ENCODE peak calls at places on chromosome 16, in four cellular contexts. M, R, T and N are unnamed samples.

GRCh38 chr16:24844101-24845030 is 1.4 kb upstream of the SLC5A11 start:
- DNase-seq in T (no peak), R (no peak), M (no peak), N (no peak)

GRCh38 chr16:88665148-88665547 is 2.3 kb upstream of the MVD start:
- DNase-seq in T (no peak), R (no peak), M (no peak), N (no peak)

GRCh38 chr16:83037102-83037501 is 410.3 kb downstream of the CDH13 start:
- DNase-seq in T (no peak), R (no peak), M (no peak), N (no peak)

GRCh38 chr16:56933828-56934598 is 2.1 kb downstream of the HERPUD1 start:
- DNase-seq in T (no peak), R (no peak), M (no peak), N (no peak)

GRCh38 chr16:67268136-67268579 is 11.2 kb upstream of the PLEKHG4 start:
- DNase-seq in M (peak; percentile 92), R (peak; percentile 70), T (peak; percentile 91), N (no peak)

GRCh38 chr16:12340151-12340733 is 363.7 kb downstream of the SNX29 start:
- DNase-seq in M (no peak), R (peak; percentile 35), T (no peak), N (no peak)

GRCh38 chr16:5309946-5310611 is 212.5 kb upstream of the EEF2KMT start:
- DNase-seq in T (no peak), R (no peak), M (no peak), N (no peak)

GRCh38 chr16:53745126-53745525 is 41.2 kb downstream of the FTO start:
- DNase-seq in M (no peak), R (no peak), T (peak; percentile 59), N (no peak)

GRCh38 chr16:88789593-88789992 is 4.6 kb upstream of the PIEZO1 start:
- DNase-seq in T (no peak), R (no peak), M (no peak), N (no peak)

GRCh38 chr16:51151951-51152663 is 1.0 kb upstream of the SALL1 start:
- DNase-seq in T (no peak), M (peak; percentile 78), R (peak; percentile 95), N (peak; percentile 82)

GRCh38 chr16:89922884-89923639 is at the start of gene TUBB3:
- DNase-seq in R (peak; percentile 87), M (peak; percentile 55), T (peak; percentile 81), N (peak; percentile 82)

GRCh38 chr16:59192551-59193199 is 458.6 kb upstream of the GOT2 start:
- DNase-seq in T (peak; percentile 36), M (no peak), R (peak; percentile 58), N (peak; percentile 63)

GRCh38 chr16:27195941-27196595 is 7.3 kb upstream of the KDM8 start:
- DNase-seq in R (no peak), T (no peak), M (no peak), N (no peak)

GRCh38 chr16:17773698-17774101 is 302.9 kb upstream of the XYLT1 start:
- DNase-seq in R (no peak), T (peak; percentile 27), M (peak; percentile 1), N (no peak)

GRCh38 chr16:16003719-16004313 is 54.4 kb downstream of the ABCC1 start:
- DNase-seq in M (no peak), R (no peak), T (no peak), N (no peak)

GRCh38 chr16:73389075-73389474 is 341.1 kb upstream of the ZFHX3 start:
- DNase-seq in M (no peak), R (no peak), T (no peak), N (no peak)

GRCh38 chr16:47826070-47826469 is 329.7 kb downstream of the ABCC12 start:
- DNase-seq in M (no peak), T (no peak), R (no peak), N (no peak)

GRCh38 chr16:50884066-50884860 is 142.4 kb downstream of the CYLD start:
- DNase-seq in T (no peak), M (no peak), R (no peak), N (peak; percentile 33)

GRCh38 chr16:55488306-55488705 is 9.3 kb downstream of the MMP2 start:
- DNase-seq in T (no peak), M (no peak), R (no peak), N (no peak)

GRCh38 chr16:10682604-10683003 is 12.1 kb downstream of the TEKT5 start:
- DNase-seq in R (no peak), M (no peak), T (no peak), N (no peak)

GRCh38 chr16:76265434-76266045 is 11.7 kb upstream of the CNTNAP4 start:
- DNase-seq in M (no peak), R (no peak), T (peak; percentile 51), N (peak; percentile 64)

GRCh38 chr16:66389256-66390175 is 23.0 kb downstream of the CDH5 start:
- DNase-seq in T (no peak), M (no peak), R (no peak), N (no peak)

GRCh38 chr16:89131783-89132182 is 38.1 kb downstream of the ACSF3 start:
- DNase-seq in T (no peak), R (no peak), M (no peak), N (no peak)

GRCh38 chr16:528111-529011 is 849 bp downstream of the CAPN15 start:
- DNase-seq in T (no peak), R (peak; percentile 57), M (no peak), N (no peak)

DNA sequence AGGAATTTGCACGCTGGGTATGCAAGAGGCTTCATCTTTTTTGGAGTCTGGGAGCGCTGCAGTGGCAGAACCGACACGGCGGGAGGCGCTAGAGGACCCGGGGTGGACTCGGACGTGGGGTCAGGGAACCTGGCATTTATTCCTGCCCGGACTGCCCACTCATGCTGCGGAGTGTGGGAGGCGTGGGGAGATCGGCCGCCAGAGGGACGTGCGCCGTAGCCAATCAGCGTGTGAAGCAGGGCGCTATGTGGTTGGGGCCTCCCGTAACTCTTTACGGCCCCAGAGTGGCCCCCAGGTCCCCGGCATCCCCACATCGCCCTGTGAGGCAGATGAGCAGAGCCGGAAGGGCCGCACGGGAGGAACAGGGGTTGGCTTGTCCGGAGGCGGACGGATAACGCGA is 11.2 kb downstream of the FLYWCH2 start:
- DNase-seq in R (no peak), M (no peak), T (no peak), N (no peak)
- TF ChIP-seq CTCF in R (no peak), M (no peak), T (no peak), N (no peak)

DNA sequence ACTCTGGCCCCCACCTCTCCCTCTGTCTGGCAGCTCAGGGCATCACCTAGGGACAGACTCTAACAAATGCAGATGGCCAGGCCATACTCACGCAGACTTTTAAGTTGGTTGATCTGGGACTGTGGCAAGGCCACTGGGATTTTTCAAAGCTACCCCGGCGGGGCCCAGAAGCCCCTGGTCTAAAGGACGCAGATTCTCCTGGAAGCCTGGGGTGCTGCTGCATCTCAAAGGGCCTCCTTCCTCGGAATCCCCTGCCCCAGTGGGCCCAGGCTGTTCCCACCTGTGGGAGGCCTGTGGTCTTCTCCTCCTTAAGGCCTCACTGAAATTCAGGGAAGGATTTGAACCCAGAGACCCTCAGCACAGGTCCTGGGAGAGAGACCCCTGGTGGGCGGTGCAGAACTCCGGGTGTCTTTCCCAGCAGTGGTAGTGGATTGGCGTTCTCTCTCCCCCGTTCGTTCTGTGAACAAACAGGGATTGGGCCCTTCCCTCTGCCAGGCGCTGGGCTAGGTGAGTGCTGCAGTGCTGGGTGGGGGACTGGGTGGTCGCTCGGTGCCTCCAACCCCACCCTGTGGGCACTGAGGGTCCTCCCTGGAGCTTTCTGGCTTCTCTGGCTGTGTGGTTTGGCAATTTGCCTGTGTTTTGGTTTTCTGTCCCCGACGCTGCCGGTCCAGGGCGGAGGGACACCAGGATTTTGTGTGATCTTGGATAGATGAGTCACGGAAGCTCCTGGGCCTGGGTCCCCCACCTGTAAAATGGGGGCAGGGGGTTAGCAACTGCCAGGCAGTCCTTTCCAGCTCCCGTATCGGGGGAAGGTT is 160.6 kb upstream of the GSE1 start:
- DNase-seq in R (no peak), T (no peak), M (no peak), N (no peak)
- TF ChIP-seq CTCF in R (no peak), T (no peak), M (no peak), N (no peak)

GRCh38 chr16:78249056-78249455 is 149.6 kb downstream of the WWOX start:
- DNase-seq in M (no peak), R (peak; percentile 53), T (no peak), N (no peak)
- TF ChIP-seq CTCF in M (no peak), R (no peak), T (no peak), N (peak; percentile 36)

DNA sequence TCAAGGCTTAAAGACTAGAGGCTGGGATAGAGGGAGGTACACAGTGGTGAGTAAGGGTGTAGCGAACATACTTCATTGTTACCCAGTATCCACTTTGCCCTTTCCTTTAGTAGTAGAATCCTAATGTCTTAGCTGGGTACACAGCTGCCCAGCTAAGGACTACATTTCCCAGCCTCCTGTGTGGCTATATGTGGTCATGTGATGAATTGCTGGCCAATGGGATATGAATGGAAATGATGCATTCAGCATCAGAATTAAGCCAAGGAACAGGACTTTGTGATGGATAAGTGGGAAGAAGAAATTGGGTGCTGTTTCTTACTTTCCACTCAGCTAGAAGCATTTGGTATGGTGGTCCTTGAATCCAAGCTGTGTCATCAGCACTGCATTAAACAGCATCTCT is 55.9 kb downstream of the FOXL1 start:
- DNase-seq in R (no peak), T (no peak), M (no peak), N (no peak)
- TF ChIP-seq CTCF in R (no peak), T (no peak), M (no peak), N (no peak)

GRCh38 chr16:70418993-70419318 is 19.9 kb downstream of the ST3GAL2 start:
- DNase-seq in M (no peak), R (no peak), T (no peak), N (no peak)

GRCh38 chr16:70418274-70418992 is 20.5 kb downstream of the ST3GAL2 start:
- DNase-seq in T (no peak), R (peak; percentile 45), M (no peak), N (no peak)

GRCh38 chr16:70419384-70420327 is 19.2 kb downstream of the ST3GAL2 start:
- DNase-seq in M (no peak), T (no peak), R (no peak), N (no peak)

GRCh38 chr16:70421473-70422311 is 17.2 kb downstream of the ST3GAL2 start:
- DNase-seq in M (no peak), T (no peak), R (no peak), N (no peak)

DNA sequence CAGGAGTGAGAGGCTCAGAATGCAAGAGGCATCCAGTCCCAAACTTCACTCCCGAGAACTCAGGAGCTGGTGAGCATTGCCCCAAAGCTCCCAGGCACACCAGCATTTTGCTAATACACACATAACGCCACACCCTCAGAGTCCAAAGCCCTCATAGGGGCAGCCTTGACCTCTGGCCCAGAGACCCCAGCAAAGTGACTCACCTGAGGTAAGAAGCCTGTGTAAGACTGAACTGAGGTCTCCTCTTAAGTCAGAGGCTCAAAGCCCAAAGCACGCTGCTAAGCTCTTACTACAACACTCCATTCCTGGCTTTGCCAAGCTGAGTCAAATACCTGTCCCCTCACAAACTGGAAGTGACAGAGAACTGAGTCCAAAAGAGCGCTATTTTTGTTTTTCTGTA is 16.4 kb downstream of the ST3GAL2 start:
- DNase-seq in M (no peak), T (no peak), R (no peak), N (no peak)
- TF ChIP-seq CTCF in M (no peak), T (no peak), R (no peak), N (no peak)